ENCODE peak calls at places on chromosomes 5 and 9, in six cellular contexts. K, L, Y, P, T and V are unnamed samples.

GRCh38 chr5:172833691-172834569 is at the start of gene ERGIC1:
- DNase-seq in K (peak), L (peak), Y (peak), P (peak), T (peak), V (peak)

GRCh38 chr9:128634651-128635262 is 21.9 kb downstream of the DYNC2I2 start:
- DNase-seq in K (no peak), L (no peak), Y (no peak), P (no peak), T (no peak), V (no peak)

GRCh38 chr9:1457460-1457859 is 407.3 kb downstream of the DMRT2 start:
- DNase-seq in K (no peak), L (no peak), Y (no peak), P (no peak), T (no peak), V (no peak)

GRCh38 chr5:169772256-169772655 is 135.2 kb downstream of the DOCK2 start:
- DNase-seq in K (no peak), L (no peak), Y (no peak), P (no peak), T (no peak), V (no peak)

GRCh38 chr9:38087934-38088925 is 19.2 kb upstream of the SHB start:
- DNase-seq in K (peak), L (peak), Y (peak), P (peak), T (peak), V (no peak)

GRCh38 chr9:100933656-100934055 is 94.9 kb upstream of the PLPPR1 start:
- DNase-seq in K (no peak), L (no peak), Y (no peak), P (no peak), T (peak), V (no peak)

GRCh38 chr5:170333161-170333909 is 35.8 kb upstream of the LCP2 start:
- DNase-seq in K (no peak), L (no peak), Y (no peak), P (no peak), T (no peak), V (no peak)

GRCh38 chr5:121853853-121854252 is 2.2 kb downstream of the FTMT start:
- DNase-seq in K (no peak), L (no peak), Y (no peak), P (no peak), T (no peak), V (no peak)

GRCh38 chr9:14585730-14586473 is 107.3 kb downstream of the ZDHHC21 start:
- DNase-seq in K (no peak), L (no peak), Y (no peak), P (no peak), T (no peak), V (no peak)

GRCh38 chr5:74851684-74852353 is 14.4 kb downstream of the FAM169A start:
- DNase-seq in K (no peak), L (no peak), Y (no peak), P (no peak), T (peak), V (peak)

GRCh38 chr5:138408023-138408422 is 30.8 kb upstream of the REEP2 start:
- DNase-seq in K (no peak), L (no peak), Y (no peak), P (no peak), T (no peak), V (no peak)

GRCh38 chr5:179668404-179668803 is 12.4 kb downstream of the CBY3 start:
- DNase-seq in K (peak), L (peak), Y (no peak), P (no peak), T (peak), V (no peak)

GRCh38 chr9:134335095-134335489 is 8.8 kb downstream of the RXRA start:
- DNase-seq in K (no peak), L (no peak), Y (no peak), P (no peak), T (no peak), V (no peak)

GRCh38 chr9:33164138-33164809 is 2.9 kb downstream of the B4GALT1 start:
- DNase-seq in K (no peak), L (peak), Y (no peak), P (no peak), T (peak), V (no peak)

GRCh38 chr9:133701321-133701980 is 36.7 kb downstream of the SARDH start:
- DNase-seq in K (no peak), L (peak), Y (no peak), P (no peak), T (no peak), V (no peak)

GRCh38 chr5:150527038-150527437 is 19.1 kb downstream of the NDST1 start:
- DNase-seq in K (no peak), L (no peak), Y (no peak), P (no peak), T (no peak), V (no peak)

GRCh38 chr5:34790087-34790486 is 48.9 kb upstream of the TTC23L start:
- DNase-seq in K (no peak), L (no peak), Y (no peak), P (no peak), T (peak), V (no peak)

GRCh38 chr5:147697380-147697779 is 85.1 kb downstream of the JAKMIP2 start:
- DNase-seq in K (no peak), L (no peak), Y (no peak), P (no peak), T (no peak), V (no peak)

GRCh38 chr9:94553029-94553938 is 1.6 kb upstream of the PCAT7 start:
- DNase-seq in K (no peak), L (no peak), Y (no peak), P (no peak), T (no peak), V (no peak)

GRCh38 chr5:149488645-149489306 is 62.5 kb downstream of the CSNK1A1 start:
- DNase-seq in K (no peak), L (no peak), Y (no peak), P (no peak), T (no peak), V (no peak)

GRCh38 chr9:8762676-8763075 is 963.1 kb upstream of the DMAC1 start:
- DNase-seq in K (no peak), L (no peak), Y (no peak), P (no peak), T (no peak), V (no peak)

GRCh38 chr5:159910207-159910842 is 6.0 kb upstream of the ADRA1B start:
- DNase-seq in K (no peak), L (no peak), Y (no peak), P (no peak), T (no peak), V (no peak)

GRCh38 chr5:91469517-91470165 is 86.5 kb upstream of the ARRDC3 start:
- DNase-seq in K (no peak), L (no peak), Y (peak), P (no peak), T (no peak), V (no peak)

GRCh38 chr5:159184858-159185381 is 24.4 kb downstream of the RNF145 start:
- DNase-seq in K (peak), L (no peak), Y (no peak), P (no peak), T (peak), V (peak)

GRCh38 chr9:128555180-128555721 is 2.9 kb downstream of the SPTAN1 start:
- DNase-seq in K (peak), L (no peak), Y (no peak), P (no peak), T (peak), V (no peak)

GRCh38 chr9:123658792-123659191 is 271.1 kb downstream of the DENND1A start:
- DNase-seq in K (no peak), L (no peak), Y (no peak), P (no peak), T (no peak), V (no peak)

GRCh38 chr5:122870219-122870856 is 24.9 kb downstream of the SNX24 start:
- DNase-seq in K (no peak), L (no peak), Y (no peak), P (no peak), T (peak), V (no peak)

GRCh38 chr9:128494108-128494742 is 10.3 kb upstream of the GLE1 start:
- DNase-seq in K (no peak), L (peak), Y (peak), P (peak), T (no peak), V (no peak)

GRCh38 chr5:76901522-76901921 is 51.3 kb upstream of the CRHBP start:
- DNase-seq in K (no peak), L (no peak), Y (no peak), P (no peak), T (no peak), V (no peak)

GRCh38 chr5:1673042-1673674 is 126.5 kb downstream of the MRPL36 start:
- DNase-seq in K (no peak), L (no peak), Y (no peak), P (no peak), T (peak), V (no peak)

GRCh38 chr9:26935847-26936246 is 11.2 kb downstream of the PLAA start:
- DNase-seq in K (no peak), L (no peak), Y (no peak), P (no peak), T (no peak), V (no peak)

GRCh38 chr9:71819115-71819739 is 50.9 kb upstream of the CEMIP2 start:
- DNase-seq in K (no peak), L (peak), Y (peak), P (peak), T (peak), V (no peak)

GRCh38 chr5:147512640-147513334 is 2.9 kb upstream of the DPYSL3 start:
- DNase-seq in K (no peak), L (no peak), Y (no peak), P (peak), T (no peak), V (no peak)

GRCh38 chr5:15693933-15694332 is 194.0 kb downstream of the FBXL7 start:
- DNase-seq in K (no peak), L (no peak), Y (no peak), P (no peak), T (no peak), V (no peak)

GRCh38 chr5:15693036-15693728 is 193.2 kb downstream of the FBXL7 start:
- DNase-seq in K (no peak), L (no peak), Y (no peak), P (no peak), T (peak), V (no peak)

GRCh38 chr5:15691536-15691935 is 191.6 kb downstream of the FBXL7 start:
- DNase-seq in K (no peak), L (no peak), Y (no peak), P (no peak), T (peak), V (peak)

GRCh38 chr5:15687401-15687800 is 187.4 kb downstream of the FBXL7 start:
- DNase-seq in K (no peak), L (no peak), Y (no peak), P (no peak), T (no peak), V (no peak)

GRCh38 chr5:15690611-15691010 is 190.6 kb downstream of the FBXL7 start:
- DNase-seq in K (no peak), L (no peak), Y (no peak), P (no peak), T (peak), V (peak)
- H3K4me3 ChIP-seq in K (no peak), L (no peak), Y (no peak), P (no peak), T (no peak), V (no peak)

GRCh38 chr5:175447571-175447970 is 3.6 kb upstream of the DRD1 start:
- DNase-seq in K (no peak), L (no peak), Y (no peak), P (no peak), T (no peak), V (no peak)

GRCh38 chr5:175444905-175445456 is 999 bp upstream of the DRD1 start:
- DNase-seq in K (no peak), L (no peak), Y (no peak), P (no peak), T (no peak), V (no peak)

GRCh38 chr5:175448276-175448675 is 4.3 kb upstream of the DRD1 start:
- DNase-seq in K (no peak), L (no peak), Y (no peak), P (no peak), T (no peak), V (no peak)

GRCh38 chr5:175443514-175444059 is 395 bp downstream of the DRD1 start:
- DNase-seq in K (no peak), L (no peak), Y (no peak), P (no peak), T (peak), V (no peak)

DNA sequence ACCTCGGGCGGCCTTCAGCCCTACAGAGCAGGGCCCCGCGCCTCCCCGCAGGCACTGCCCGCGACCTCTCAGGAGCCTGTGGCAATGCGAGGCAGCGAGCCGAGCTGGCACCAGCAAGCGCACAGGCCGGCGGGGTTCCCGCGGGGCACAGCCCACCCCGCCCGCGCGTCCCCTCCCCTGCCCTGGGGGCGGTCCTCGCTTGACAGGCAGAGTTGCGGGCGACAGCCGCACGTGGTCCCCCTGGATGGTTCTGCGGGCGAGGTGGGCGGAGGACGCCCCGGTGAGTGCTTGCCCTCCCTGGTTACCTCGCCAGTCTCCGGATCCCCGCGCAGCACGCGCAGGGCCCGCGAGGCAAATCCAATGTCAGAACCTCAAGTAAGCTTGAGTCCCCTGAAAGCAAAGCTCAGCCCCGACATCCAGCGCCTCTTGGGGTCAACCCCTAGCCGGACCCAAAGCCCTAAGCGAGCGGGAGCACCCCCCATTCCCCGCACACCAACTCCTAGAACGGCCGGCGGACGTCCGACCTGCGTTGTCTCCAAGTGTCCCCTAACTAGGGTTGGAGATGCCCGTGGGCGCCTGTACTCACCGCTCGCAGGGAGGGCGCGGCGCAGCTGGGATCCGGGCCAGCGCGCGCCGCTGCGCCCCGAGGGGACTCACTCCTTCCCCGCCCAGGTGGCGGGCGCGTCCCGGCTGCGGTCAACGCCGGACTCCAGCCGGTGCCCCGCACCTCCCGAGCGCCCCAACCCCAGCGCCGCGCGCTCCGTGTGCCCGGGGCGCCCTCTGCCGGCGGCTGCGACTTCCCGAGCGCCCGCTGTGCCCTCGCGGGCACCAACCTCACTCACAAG is at the start of gene DRD1:
- DNase-seq in K (peak), L (no peak), Y (no peak), P (no peak), T (peak), V (no peak)
- H3K4me3 ChIP-seq in K (peak), L (peak), Y (peak), P (peak), T (peak), V (no peak)

GRCh38 chr9:126638571-126639132 is 24.9 kb downstream of the LMX1B start:
- DNase-seq in K (no peak), L (no peak), Y (no peak), P (no peak), T (no peak), V (no peak)
- H3K4me3 ChIP-seq in K (no peak), L (no peak), Y (no peak), P (no peak), T (no peak), V (no peak)

DNA sequence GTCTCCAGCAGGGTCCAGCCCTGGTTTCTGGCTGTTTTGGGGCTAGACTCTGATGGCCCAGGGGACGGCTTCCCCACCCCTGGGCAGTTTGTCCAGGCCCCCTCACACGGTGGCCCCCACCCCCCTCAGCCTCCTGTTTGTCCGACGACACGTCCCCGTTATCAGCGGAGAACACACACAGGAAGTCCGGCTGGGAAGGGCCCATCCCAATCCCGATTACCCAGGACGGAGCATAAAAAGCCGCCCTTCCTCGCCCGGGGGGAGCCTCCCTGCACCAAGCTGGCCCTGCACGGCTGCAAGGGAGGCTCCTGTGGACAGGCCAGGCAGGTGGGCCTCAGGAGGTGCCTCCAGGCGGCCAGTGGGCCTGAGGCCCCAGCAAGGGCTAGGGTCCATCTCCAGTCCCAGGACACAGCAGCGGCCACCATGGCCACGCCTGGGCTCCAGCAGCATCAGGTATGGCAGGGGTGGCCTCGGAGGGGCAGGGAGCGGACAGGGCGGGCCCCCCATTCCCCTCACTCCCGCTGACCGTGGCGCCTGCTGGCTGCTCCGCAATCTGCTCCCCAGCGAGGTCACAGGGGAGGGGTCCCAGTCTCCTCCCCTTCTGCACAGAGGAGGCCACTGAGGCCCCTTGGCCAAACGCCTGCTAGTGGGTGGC is at the start of gene EGFL7:
- DNase-seq in K (no peak), L (peak), Y (peak), P (no peak), T (no peak), V (no peak)
- H3K4me3 ChIP-seq in K (no peak), L (peak), Y (peak), P (peak), T (no peak), V (no peak)

GRCh38 chr5:55989860-55990259 is 4.9 kb downstream of the IL6ST start:
- DNase-seq in K (no peak), L (no peak), Y (no peak), P (no peak), T (no peak), V (no peak)

GRCh38 chr5:55994502-55994997 is at the start of gene IL6ST:
- DNase-seq in K (peak), L (peak), Y (peak), P (peak), T (peak), V (no peak)

GRCh38 chr5:55993013-55993412 is 1.8 kb downstream of the IL6ST start:
- DNase-seq in K (no peak), L (no peak), Y (peak), P (peak), T (peak), V (no peak)

GRCh38 chr5:55993628-55994501 is 898 bp downstream of the IL6ST start:
- DNase-seq in K (no peak), L (no peak), Y (no peak), P (no peak), T (peak), V (no peak)

DNA sequence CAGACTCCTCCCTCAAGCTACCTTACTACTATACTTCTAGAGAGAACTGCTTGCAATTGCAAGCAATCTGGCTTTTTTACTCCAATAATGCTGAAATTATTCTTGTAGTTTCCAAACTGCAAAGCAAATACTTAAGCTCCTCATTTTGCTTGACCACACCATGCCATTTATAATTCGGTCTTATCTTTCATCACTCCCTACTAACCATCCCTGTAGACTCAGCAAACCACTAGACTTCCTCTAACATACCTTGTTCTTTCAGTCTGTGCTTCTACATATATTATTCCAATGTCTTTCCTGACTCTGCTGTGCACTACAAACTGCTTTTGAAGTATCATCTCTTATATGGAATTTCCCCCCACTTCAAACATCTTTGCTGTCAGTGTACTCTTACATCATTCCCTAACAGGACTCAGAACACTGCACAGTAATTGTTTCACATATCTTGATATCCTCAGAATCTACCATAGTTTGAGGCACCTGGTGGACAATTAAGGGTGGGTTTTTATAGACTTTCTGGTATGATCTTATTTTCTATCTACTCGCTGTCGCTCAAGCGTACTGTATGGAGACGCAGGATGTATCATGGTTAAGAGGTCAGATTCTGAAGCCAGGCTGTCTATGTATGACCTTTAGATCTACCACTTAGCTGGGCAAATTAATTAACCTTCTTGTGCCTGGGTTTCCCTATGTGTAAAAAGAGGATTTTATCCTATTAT is 2.8 kb downstream of the IL6ST start:
- DNase-seq in K (no peak), L (no peak), Y (no peak), P (no peak), T (peak), V (no peak)
- H3K4me3 ChIP-seq in K (no peak), L (peak), Y (peak), P (peak), T (peak), V (peak)

DNA sequence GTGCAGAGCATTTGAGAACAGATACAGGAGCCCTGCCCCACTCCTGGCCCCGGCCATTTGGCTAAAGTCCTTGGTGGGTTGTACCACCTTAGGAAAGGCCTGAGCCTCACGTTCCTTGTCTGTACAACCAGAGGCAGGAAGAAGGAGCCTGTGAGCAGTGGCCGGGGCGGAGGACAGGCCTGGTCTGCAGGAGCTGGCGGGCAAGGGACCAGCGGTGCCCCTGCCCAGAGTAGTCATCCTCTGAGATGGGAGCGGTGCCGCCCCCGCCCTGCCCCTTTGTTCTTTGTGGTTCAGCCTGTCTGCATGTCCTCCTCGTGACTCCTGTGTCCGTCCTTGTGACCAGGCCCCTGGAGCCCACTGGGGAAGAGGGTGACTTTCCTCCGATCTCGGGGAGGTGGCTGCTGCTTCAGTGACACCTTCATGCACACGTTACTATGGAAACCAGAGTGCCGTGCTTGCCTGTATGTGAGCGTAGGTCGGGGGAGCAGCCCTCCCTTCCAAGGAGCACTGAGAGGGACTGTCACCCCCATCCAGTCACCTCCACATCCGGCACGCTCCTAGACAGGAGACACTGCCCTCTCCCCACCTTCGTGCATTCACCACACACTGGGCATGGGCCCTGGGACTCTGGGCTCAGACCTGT is 42.9 kb downstream of the UNC5A start:
- DNase-seq in K (no peak), L (no peak), Y (no peak), P (no peak), T (no peak), V (no peak)
- H3K4me3 ChIP-seq in K (no peak), L (no peak), Y (no peak), P (no peak), T (no peak), V (no peak)

GRCh38 chr5:79436821-79437220 is 77.1 kb downstream of the HOMER1 start:
- DNase-seq in K (no peak), L (no peak), Y (no peak), P (no peak), T (peak), V (no peak)
- H3K4me3 ChIP-seq in K (no peak), L (no peak), Y (no peak), P (no peak), T (no peak), V (no peak)